ENCODE peak calls at places on chromosomes 1 and 21, in nine cellular contexts. One of them, this sample, is unnamed.

GRCh38 chr1:206757524-206758266 is 12.9 kb upstream of the IL19 start:
- DNase-seq in RWPE1: no peak
- DNase-seq in body of pancreas: no peak
- DNase-seq in transverse colon: no peak
- DNase-seq in heart right ventricle: no peak
- DNase-seq in left ventricle myocardium inferior: no peak
- DNase-seq in K562: no peak
- DNase-seq in OCI-LY7: peak; percentile 40
- DNase-seq in SJSA1: no peak
- DNase-seq in this sample: no peak

GRCh38 chr1:204125759-204126351 is 26.0 kb downstream of the ETNK2 start:
- DNase-seq in RWPE1: no peak
- DNase-seq in transverse colon: no peak
- DNase-seq in left ventricle myocardium inferior: no peak
- DNase-seq in OCI-LY7: no peak
- DNase-seq in body of pancreas: no peak
- DNase-seq in SJSA1: no peak
- DNase-seq in K562: no peak
- DNase-seq in heart right ventricle: no peak
- DNase-seq in this sample: no peak

GRCh38 chr1:59879556-59879955 is 47.0 kb downstream of the CYP2J2 start:
- DNase-seq in OCI-LY7: peak; percentile 1
- DNase-seq in SJSA1: peak; percentile 49
- DNase-seq in RWPE1: peak; percentile 59
- DNase-seq in heart right ventricle: peak; percentile 34
- DNase-seq in body of pancreas: peak; percentile 80
- DNase-seq in transverse colon: peak; percentile 85
- DNase-seq in K562: peak; percentile 21
- DNase-seq in left ventricle myocardium inferior: peak; percentile 46
- DNase-seq in this sample: peak; percentile 63

GRCh38 chr1:218344814-218345672 is at the start of gene TGFB2:
- DNase-seq in heart right ventricle: no peak
- DNase-seq in SJSA1: peak; percentile 64
- DNase-seq in RWPE1: peak; percentile 26
- DNase-seq in transverse colon: peak; percentile 21
- DNase-seq in OCI-LY7: no peak
- DNase-seq in K562: peak; percentile 62
- DNase-seq in left ventricle myocardium inferior: no peak
- DNase-seq in body of pancreas: peak; percentile 46
- DNase-seq in this sample: peak; percentile 71

GRCh38 chr1:7993593-7994479 is 32.3 kb downstream of the ERRFI1 start:
- DNase-seq in left ventricle myocardium inferior: no peak
- DNase-seq in body of pancreas: no peak
- DNase-seq in SJSA1: no peak
- DNase-seq in OCI-LY7: no peak
- DNase-seq in RWPE1: no peak
- DNase-seq in heart right ventricle: no peak
- DNase-seq in K562: no peak
- DNase-seq in transverse colon: no peak
- DNase-seq in this sample: no peak

GRCh38 chr1:86263101-86263500 is 106.5 kb upstream of the COL24A1 start:
- DNase-seq in body of pancreas: no peak
- DNase-seq in transverse colon: no peak
- DNase-seq in RWPE1: no peak
- DNase-seq in heart right ventricle: no peak
- DNase-seq in SJSA1: no peak
- DNase-seq in K562: no peak
- DNase-seq in left ventricle myocardium inferior: no peak
- DNase-seq in OCI-LY7: no peak
- DNase-seq in this sample: no peak

GRCh38 chr1:200740291-200741212 is 1.9 kb downstream of the CAMSAP2 start:
- DNase-seq in transverse colon: no peak
- DNase-seq in SJSA1: no peak
- DNase-seq in left ventricle myocardium inferior: no peak
- DNase-seq in body of pancreas: no peak
- DNase-seq in heart right ventricle: no peak
- DNase-seq in K562: no peak
- DNase-seq in RWPE1: no peak
- DNase-seq in OCI-LY7: peak; percentile 14
- DNase-seq in this sample: no peak

GRCh38 chr1:103788377-103788776 is 38.7 kb downstream of the AMY1C start:
- DNase-seq in transverse colon: no peak
- DNase-seq in left ventricle myocardium inferior: no peak
- DNase-seq in K562: no peak
- DNase-seq in SJSA1: no peak
- DNase-seq in RWPE1: no peak
- DNase-seq in OCI-LY7: peak; percentile 0
- DNase-seq in heart right ventricle: no peak
- DNase-seq in body of pancreas: no peak
- DNase-seq in this sample: peak; percentile 18

GRCh38 chr1:179241716-179242115 is 12.2 kb upstream of the ABL2 start:
- DNase-seq in heart right ventricle: no peak
- DNase-seq in left ventricle myocardium inferior: no peak
- DNase-seq in body of pancreas: no peak
- DNase-seq in OCI-LY7: no peak
- DNase-seq in transverse colon: no peak
- DNase-seq in K562: no peak
- DNase-seq in RWPE1: no peak
- DNase-seq in SJSA1: no peak
- DNase-seq in this sample: no peak

GRCh38 chr1:112710586-112710985 is 3.7 kb upstream of the RHOC start:
- DNase-seq in transverse colon: no peak
- DNase-seq in SJSA1: no peak
- DNase-seq in left ventricle myocardium inferior: no peak
- DNase-seq in RWPE1: no peak
- DNase-seq in body of pancreas: no peak
- DNase-seq in OCI-LY7: no peak
- DNase-seq in K562: no peak
- DNase-seq in heart right ventricle: no peak
- DNase-seq in this sample: no peak

GRCh38 chr1:160827418-160827817 is 31.4 kb downstream of the LY9 start:
- DNase-seq in K562: no peak
- DNase-seq in body of pancreas: peak; percentile 16
- DNase-seq in SJSA1: no peak
- DNase-seq in left ventricle myocardium inferior: no peak
- DNase-seq in OCI-LY7: no peak
- DNase-seq in heart right ventricle: no peak
- DNase-seq in transverse colon: no peak
- DNase-seq in RWPE1: no peak
- DNase-seq in this sample: no peak

GRCh38 chr1:54610601-54611580 is 12.4 kb downstream of the FAM151A start:
- DNase-seq in RWPE1: no peak
- DNase-seq in OCI-LY7: no peak
- DNase-seq in transverse colon: no peak
- DNase-seq in body of pancreas: no peak
- DNase-seq in left ventricle myocardium inferior: no peak
- DNase-seq in heart right ventricle: no peak
- DNase-seq in K562: no peak
- DNase-seq in SJSA1: no peak
- DNase-seq in this sample: no peak

GRCh38 chr1:117150316-117150715 is 28.8 kb upstream of the TRIM45 start:
- DNase-seq in heart right ventricle: no peak
- DNase-seq in SJSA1: no peak
- DNase-seq in RWPE1: no peak
- DNase-seq in K562: no peak
- DNase-seq in transverse colon: no peak
- DNase-seq in left ventricle myocardium inferior: no peak
- DNase-seq in OCI-LY7: no peak
- DNase-seq in body of pancreas: no peak
- DNase-seq in this sample: no peak

GRCh38 chr1:15007842-15008241 is 145.7 kb upstream of the TMEM51 start:
- DNase-seq in heart right ventricle: peak; percentile 43
- DNase-seq in left ventricle myocardium inferior: no peak
- DNase-seq in body of pancreas: no peak
- DNase-seq in OCI-LY7: no peak
- DNase-seq in RWPE1: no peak
- DNase-seq in K562: no peak
- DNase-seq in transverse colon: no peak
- DNase-seq in SJSA1: no peak
- DNase-seq in this sample: no peak

DNA sequence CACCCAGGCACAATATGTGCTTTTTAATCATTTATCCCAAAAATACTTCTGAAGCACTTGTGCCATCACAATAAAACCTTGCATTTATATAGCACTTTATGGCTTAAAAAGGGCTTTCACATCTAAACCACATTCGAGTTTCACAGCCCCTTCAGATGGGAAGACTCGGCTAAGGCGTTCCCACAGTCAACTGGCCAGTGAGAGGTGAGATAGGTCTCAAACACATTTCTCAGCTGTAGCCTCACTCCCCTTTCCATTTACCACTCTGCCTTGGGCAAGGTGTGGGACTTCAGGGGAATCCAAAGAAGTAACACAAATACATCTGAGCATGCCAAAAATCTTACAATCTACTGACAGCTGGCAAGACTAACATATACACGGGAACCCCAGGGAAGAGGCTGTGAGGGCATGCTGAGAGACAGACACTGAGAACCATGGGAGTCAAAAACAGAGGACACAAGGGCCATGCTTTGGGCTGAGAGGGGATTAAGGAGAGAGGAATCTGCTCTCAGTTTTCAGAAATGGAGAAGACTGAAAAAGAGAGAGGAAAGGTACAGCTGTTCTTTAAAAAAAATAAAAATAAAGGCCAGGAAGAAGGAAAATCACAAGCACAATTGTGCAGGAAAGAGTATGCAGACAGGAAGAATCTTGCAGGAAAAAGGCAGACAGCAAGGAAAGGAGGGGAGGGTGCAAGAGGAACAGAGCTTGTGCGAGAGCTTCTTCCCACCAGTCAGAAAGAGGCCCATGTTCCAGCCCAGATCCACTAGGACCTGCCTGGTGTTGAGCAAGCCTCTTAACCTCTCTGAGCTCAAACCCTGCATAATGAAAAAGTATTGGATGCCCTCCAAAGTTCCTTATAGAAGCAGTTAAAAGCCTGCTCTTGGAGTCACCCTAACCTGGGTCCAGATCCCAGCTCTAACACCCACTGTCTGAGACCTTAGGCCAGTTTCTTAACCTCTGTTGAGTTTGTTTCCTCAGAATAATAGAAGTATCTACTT is 73.5 kb downstream of the JAK1 start:
- DNase-seq in SJSA1: no peak
- DNase-seq in left ventricle myocardium inferior: no peak
- DNase-seq in K562: no peak
- DNase-seq in RWPE1: no peak
- DNase-seq in transverse colon: no peak
- DNase-seq in OCI-LY7: no peak
- DNase-seq in body of pancreas: no peak
- DNase-seq in heart right ventricle: no peak
- DNase-seq in this sample: peak; percentile 48
- H3K27ac ChIP-seq in SJSA1: no peak overlapping the region
- H3K27ac ChIP-seq in left ventricle myocardium inferior: peak overlapping the region; percentile 44
- H3K27ac ChIP-seq in K562: no peak overlapping the region
- H3K27ac ChIP-seq in RWPE1: no peak overlapping the region
- H3K27ac ChIP-seq in transverse colon: no peak overlapping the region
- H3K27ac ChIP-seq in OCI-LY7: no peak overlapping the region
- H3K27ac ChIP-seq in body of pancreas: peak overlapping the region; percentile 6
- H3K27ac ChIP-seq in heart right ventricle: no peak overlapping the region
- H3K27ac ChIP-seq in this sample: no peak overlapping the region

GRCh38 chr1:92340154-92340553 is 41.3 kb downstream of the RPAP2 start:
- DNase-seq in transverse colon: no peak
- DNase-seq in OCI-LY7: no peak
- DNase-seq in left ventricle myocardium inferior: no peak
- DNase-seq in body of pancreas: no peak
- DNase-seq in RWPE1: no peak
- DNase-seq in SJSA1: no peak
- DNase-seq in K562: no peak
- DNase-seq in heart right ventricle: no peak
- DNase-seq in this sample: no peak
- H3K27ac ChIP-seq in transverse colon: no peak overlapping the region
- H3K27ac ChIP-seq in OCI-LY7: no peak overlapping the region
- H3K27ac ChIP-seq in left ventricle myocardium inferior: no peak overlapping the region
- H3K27ac ChIP-seq in body of pancreas: no peak overlapping the region
- H3K27ac ChIP-seq in RWPE1: no peak overlapping the region
- H3K27ac ChIP-seq in SJSA1: no peak overlapping the region
- H3K27ac ChIP-seq in K562: no peak overlapping the region
- H3K27ac ChIP-seq in heart right ventricle: no peak overlapping the region
- H3K27ac ChIP-seq in this sample: no peak overlapping the region

GRCh38 chr1:20508411-20508771 is 440 bp upstream of the MUL1 start:
- DNase-seq in OCI-LY7: no peak
- DNase-seq in left ventricle myocardium inferior: no peak
- DNase-seq in K562: no peak
- DNase-seq in heart right ventricle: no peak
- DNase-seq in transverse colon: no peak
- DNase-seq in SJSA1: no peak
- DNase-seq in body of pancreas: no peak
- DNase-seq in RWPE1: no peak
- DNase-seq in this sample: no peak
- H3K27ac ChIP-seq in OCI-LY7: no peak overlapping the region
- H3K27ac ChIP-seq in left ventricle myocardium inferior: peak overlapping the region; percentile 94
- H3K27ac ChIP-seq in K562: peak overlapping the region; percentile 78
- H3K27ac ChIP-seq in heart right ventricle: peak overlapping the region; percentile 94
- H3K27ac ChIP-seq in transverse colon: peak overlapping the region; percentile 87
- H3K27ac ChIP-seq in SJSA1: peak overlapping the region; percentile 67
- H3K27ac ChIP-seq in body of pancreas: peak overlapping the region; percentile 70
- H3K27ac ChIP-seq in RWPE1: peak overlapping the region; percentile 82
- H3K27ac ChIP-seq in this sample: peak overlapping the region; percentile 45

GRCh38 chr1:236605030-236605806 is 902 bp upstream of the HEATR1 start:
- DNase-seq in transverse colon: no peak
- DNase-seq in K562: no peak
- DNase-seq in body of pancreas: no peak
- DNase-seq in OCI-LY7: no peak
- DNase-seq in SJSA1: no peak
- DNase-seq in heart right ventricle: no peak
- DNase-seq in RWPE1: no peak
- DNase-seq in left ventricle myocardium inferior: no peak
- DNase-seq in this sample: no peak
- H3K27ac ChIP-seq in transverse colon: peak overlapping the region; percentile 75
- H3K27ac ChIP-seq in K562: peak overlapping the region; percentile 79
- H3K27ac ChIP-seq in body of pancreas: peak overlapping the region; percentile 87
- H3K27ac ChIP-seq in OCI-LY7: no peak overlapping the region
- H3K27ac ChIP-seq in SJSA1: peak overlapping the region; percentile 47
- H3K27ac ChIP-seq in heart right ventricle: peak overlapping the region; percentile 84
- H3K27ac ChIP-seq in RWPE1: peak overlapping the region; percentile 73
- H3K27ac ChIP-seq in left ventricle myocardium inferior: peak overlapping the region; percentile 90
- H3K27ac ChIP-seq in this sample: peak overlapping the region; percentile 73

GRCh38 chr21:43645414-43645891 is 13.8 kb downstream of the HSF2BP start:
- DNase-seq in left ventricle myocardium inferior: no peak
- DNase-seq in SJSA1: peak; percentile 75
- DNase-seq in RWPE1: peak; percentile 49
- DNase-seq in transverse colon: peak; percentile 67
- DNase-seq in body of pancreas: peak; percentile 36
- DNase-seq in OCI-LY7: peak; percentile 56
- DNase-seq in heart right ventricle: no peak
- DNase-seq in K562: no peak
- DNase-seq in this sample: peak; percentile 86

GRCh38 chr21:43645987-43646386 is 13.3 kb downstream of the HSF2BP start:
- DNase-seq in body of pancreas: no peak
- DNase-seq in heart right ventricle: no peak
- DNase-seq in K562: no peak
- DNase-seq in OCI-LY7: no peak
- DNase-seq in left ventricle myocardium inferior: no peak
- DNase-seq in RWPE1: no peak
- DNase-seq in SJSA1: no peak
- DNase-seq in transverse colon: no peak
- DNase-seq in this sample: no peak

GRCh38 chr21:43643193-43643592 is 16.1 kb downstream of the HSF2BP start:
- DNase-seq in RWPE1: no peak
- DNase-seq in left ventricle myocardium inferior: no peak
- DNase-seq in body of pancreas: no peak
- DNase-seq in K562: no peak
- DNase-seq in SJSA1: no peak
- DNase-seq in heart right ventricle: no peak
- DNase-seq in OCI-LY7: no peak
- DNase-seq in transverse colon: no peak
- DNase-seq in this sample: no peak

GRCh38 chr21:43646550-43647260 is 12.6 kb downstream of the HSF2BP start:
- DNase-seq in left ventricle myocardium inferior: peak; percentile 89
- DNase-seq in SJSA1: peak; percentile 94
- DNase-seq in OCI-LY7: peak; percentile 86
- DNase-seq in K562: peak; percentile 94
- DNase-seq in body of pancreas: peak; percentile 93
- DNase-seq in heart right ventricle: peak; percentile 90
- DNase-seq in RWPE1: peak; percentile 95
- DNase-seq in transverse colon: peak; percentile 94
- DNase-seq in this sample: peak; percentile 97

GRCh38 chr21:43644609-43645008 is 14.7 kb downstream of the HSF2BP start:
- DNase-seq in SJSA1: peak; percentile 73
- DNase-seq in body of pancreas: no peak
- DNase-seq in OCI-LY7: no peak
- DNase-seq in transverse colon: no peak
- DNase-seq in K562: no peak
- DNase-seq in RWPE1: no peak
- DNase-seq in heart right ventricle: no peak
- DNase-seq in left ventricle myocardium inferior: no peak
- DNase-seq in this sample: no peak
- H3K27ac ChIP-seq in SJSA1: peak overlapping the region; percentile 37
- H3K27ac ChIP-seq in body of pancreas: no peak overlapping the region
- H3K27ac ChIP-seq in OCI-LY7: no peak overlapping the region
- H3K27ac ChIP-seq in transverse colon: no peak overlapping the region
- H3K27ac ChIP-seq in K562: no peak overlapping the region
- H3K27ac ChIP-seq in RWPE1: peak overlapping the region; percentile 51
- H3K27ac ChIP-seq in heart right ventricle: no peak overlapping the region
- H3K27ac ChIP-seq in left ventricle myocardium inferior: no peak overlapping the region
- H3K27ac ChIP-seq in this sample: no peak overlapping the region

This sample was measured in SJCRH30.